ENCODE peak calls at places on chromosomes 7 and 10, in four cellular contexts. D is activated CD8-positive, alpha-beta T cell treated with anti-CD3 and anti-CD28 coated beads, Interleukin-2, amount 10 ng/mL, durations not matched to agents 7 days and 5 days; C is heart left ventricle; Q is NCI-H1105 treated with DMSO at 0.1 percent for 48 hours. O is an unnamed sample.

GRCh38 chr10:67076175-67076574 is 150.3 kb downstream of the LRRTM3 start:
- DNase-seq in Q (no peak), D (no peak), C (no peak), O (peak; percentile 24)

GRCh38 chr10:12463459-12463838 is 114.1 kb downstream of the CAMK1D start:
- DNase-seq in C (no peak), D (no peak), Q (no peak), O (no peak)

GRCh38 chr10:72801263-72801868 is 92.2 kb upstream of the OIT3 start:
- DNase-seq in C (no peak), Q (no peak), D (no peak), O (no peak)

GRCh38 chr10:75350791-75351190 is 50.8 kb downstream of the ZNF503 start:
- DNase-seq in C (no peak), D (no peak), Q (no peak), O (no peak)

GRCh38 chr10:6399241-6399701 is 180.8 kb downstream of the PRKCQ start:
- DNase-seq in C (peak; percentile 49), D (no peak), Q (no peak), O (peak; percentile 76)

GRCh38 chr7:78226059-78226658 is 427.6 kb downstream of the PHTF2 start:
- DNase-seq in D (peak; percentile 27), Q (peak; percentile 89), C (no peak), O (peak; percentile 18)

GRCh38 chr10:44383749-44384600 is 922 bp downstream of the CXCL12 start:
- DNase-seq in D (no peak), C (peak; percentile 43), Q (no peak), O (peak; percentile 56)

GRCh38 chr7:41114691-41115090 is 588.2 kb downstream of the INHBA start:
- DNase-seq in D (no peak), Q (no peak), C (no peak), O (no peak)

GRCh38 chr7:157483971-157484410 is 147.2 kb downstream of the DNAJB6 start:
- DNase-seq in D (no peak), Q (no peak), C (no peak), O (no peak)

GRCh38 chr10:131689016-131689415 is 211.8 kb upstream of the PPP2R2D start:
- DNase-seq in Q (no peak), C (no peak), D (no peak), O (no peak)

GRCh38 chr7:78924581-78924980 is 528.9 kb downstream of the MAGI2 start:
- DNase-seq in C (no peak), Q (peak; percentile 17), D (no peak), O (no peak)

GRCh38 chr10:78249690-78250089 is 216.0 kb downstream of the RPS24 start:
- DNase-seq in Q (no peak), D (no peak), C (no peak), O (no peak)

GRCh38 chr10:62817120-62817762 is 1.1 kb upstream of the EGR2 start:
- DNase-seq in C (peak; percentile 79), Q (no peak), D (peak; percentile 67), O (peak; percentile 43)

GRCh38 chr7:132485600-132486594 is 90.4 kb downstream of the PLXNA4 start:
- DNase-seq in C (peak; percentile 54), D (peak; percentile 73), Q (no peak), O (peak; percentile 17)

O was measured in body of pancreas.